ENCODE peak calls at places on chromosomes 2 and 18, in nine cellular contexts. Q is psoas muscle, D is keratinocyte, R is brain microvascular endothelial cell, S is left ventricle myocardium inferior, X is fibroblast of lung, A is esophagus squamous epithelium, Z is HCT116, O is hepatocyte. E is an unnamed sample.

GRCh38 chr18:59704146-59704545 is 6.9 kb upstream of the CCBE1 start:
- DNase-seq in R (no peak), A (no peak), D (no peak), X (no peak), O (no peak), Q (no peak), Z (no peak), S (no peak), E (no peak)

GRCh38 chr18:23498062-23498582 is 5.2 kb upstream of the RMC1 start:
- DNase-seq in A (no peak), D (no peak), X (no peak), Z (no peak), R (no peak), O (no peak), Q (no peak), S (no peak), E (no peak)

GRCh38 chr18:46333371-46334199 is 229.4 kb downstream of the HAUS1 start:
- DNase-seq in R (no peak), D (no peak), X (peak; percentile 29), S (peak; percentile 45), Q (peak; percentile 60), Z (peak; percentile 22), O (peak; percentile 37), A (no peak), E (no peak)

GRCh38 chr2:229520582-229521221 is 193.7 kb downstream of the DNER start:
- DNase-seq in R (no peak), Q (peak; percentile 58), Z (no peak), O (no peak), A (no peak), S (peak; percentile 37), D (no peak), X (no peak), E (no peak)

GRCh38 chr2:31987454-31987853 is 23.4 kb downstream of the MEMO1 start:
- DNase-seq in O (no peak), Z (no peak), R (peak; percentile 81), S (no peak), D (no peak), X (peak; percentile 69), A (no peak), Q (peak; percentile 72), E (no peak)

GRCh38 chr18:37253424-37254255 is 312.0 kb downstream of the CELF4 start:
- DNase-seq in D (no peak), Z (no peak), S (no peak), A (no peak), X (no peak), R (no peak), O (peak; percentile 89), Q (no peak), E (no peak)

GRCh38 chr2:202339052-202339870 is 36.9 kb upstream of the BMPR2 start:
- DNase-seq in R (peak; percentile 59), D (no peak), Q (no peak), A (no peak), S (no peak), Z (no peak), X (peak; percentile 45), O (peak; percentile 13), E (no peak)

GRCh38 chr2:101776172-101777043 is 78.9 kb downstream of the MAP4K4 start:
- DNase-seq in S (no peak), O (peak; percentile 52), D (no peak), Q (no peak), A (no peak), Z (no peak), R (peak; percentile 35), X (no peak), E (no peak)

GRCh38 chr2:170449034-170449433 is 266.1 kb upstream of the SP5 start:
- DNase-seq in X (no peak), S (no peak), Z (no peak), Q (no peak), D (no peak), O (no peak), R (no peak), A (no peak), E (no peak)

GRCh38 chr2:206457188-206457634 is 13.9 kb downstream of the ADAM23 start:
- DNase-seq in Q (no peak), O (no peak), Z (no peak), S (no peak), A (no peak), X (peak; percentile 45), R (no peak), D (no peak), E (no peak)

GRCh38 chr2:39050109-39050508 is 70.7 kb downstream of the SOS1 start:
- DNase-seq in Q (no peak), R (no peak), A (no peak), S (no peak), O (no peak), Z (no peak), X (peak; percentile 53), D (no peak), E (no peak)

GRCh38 chr2:61792355-61792754 is 61.5 kb downstream of the FAM161A start:
- DNase-seq in R (no peak), O (no peak), D (no peak), A (no peak), S (no peak), X (no peak), Z (no peak), Q (no peak), E (no peak)

GRCh38 chr2:23532311-23533013 is 147.5 kb downstream of the KLHL29 start:
- DNase-seq in A (no peak), S (no peak), D (no peak), Z (no peak), X (no peak), O (peak; percentile 47), R (no peak), Q (no peak), E (no peak)

GRCh38 chr2:174597347-174598047 is at the start of gene WIPF1:
- DNase-seq in O (no peak), Q (no peak), R (peak; percentile 69), X (peak; percentile 86), Z (no peak), S (no peak), A (peak; percentile 6), D (no peak), E (peak; percentile 67)

GRCh38 chr18:1017679-1018078 is 113.0 kb downstream of the ADCYAP1 start:
- DNase-seq in O (no peak), Z (no peak), R (no peak), D (no peak), X (no peak), Q (no peak), A (no peak), S (no peak), E (no peak)

GRCh38 chr2:17059452-17059851 is 393.8 kb upstream of the CYRIA start:
- DNase-seq in Z (no peak), Q (no peak), D (no peak), O (no peak), X (peak; percentile 8), S (no peak), A (no peak), R (no peak), E (no peak)

GRCh38 chr2:47501374-47502200 is 98.6 kb downstream of the MSH2 start:
- DNase-seq in S (no peak), X (peak; percentile 45), Q (no peak), R (peak; percentile 51), Z (no peak), O (no peak), A (no peak), D (no peak), E (no peak)
- H3K4me3 ChIP-seq in S (no peak overlapping the region), X (no peak overlapping the region), Q (no peak overlapping the region), R (no peak overlapping the region), Z (no peak overlapping the region), O (no peak overlapping the region), A (no peak overlapping the region), D (no peak overlapping the region), E (no peak overlapping the region)

DNA sequence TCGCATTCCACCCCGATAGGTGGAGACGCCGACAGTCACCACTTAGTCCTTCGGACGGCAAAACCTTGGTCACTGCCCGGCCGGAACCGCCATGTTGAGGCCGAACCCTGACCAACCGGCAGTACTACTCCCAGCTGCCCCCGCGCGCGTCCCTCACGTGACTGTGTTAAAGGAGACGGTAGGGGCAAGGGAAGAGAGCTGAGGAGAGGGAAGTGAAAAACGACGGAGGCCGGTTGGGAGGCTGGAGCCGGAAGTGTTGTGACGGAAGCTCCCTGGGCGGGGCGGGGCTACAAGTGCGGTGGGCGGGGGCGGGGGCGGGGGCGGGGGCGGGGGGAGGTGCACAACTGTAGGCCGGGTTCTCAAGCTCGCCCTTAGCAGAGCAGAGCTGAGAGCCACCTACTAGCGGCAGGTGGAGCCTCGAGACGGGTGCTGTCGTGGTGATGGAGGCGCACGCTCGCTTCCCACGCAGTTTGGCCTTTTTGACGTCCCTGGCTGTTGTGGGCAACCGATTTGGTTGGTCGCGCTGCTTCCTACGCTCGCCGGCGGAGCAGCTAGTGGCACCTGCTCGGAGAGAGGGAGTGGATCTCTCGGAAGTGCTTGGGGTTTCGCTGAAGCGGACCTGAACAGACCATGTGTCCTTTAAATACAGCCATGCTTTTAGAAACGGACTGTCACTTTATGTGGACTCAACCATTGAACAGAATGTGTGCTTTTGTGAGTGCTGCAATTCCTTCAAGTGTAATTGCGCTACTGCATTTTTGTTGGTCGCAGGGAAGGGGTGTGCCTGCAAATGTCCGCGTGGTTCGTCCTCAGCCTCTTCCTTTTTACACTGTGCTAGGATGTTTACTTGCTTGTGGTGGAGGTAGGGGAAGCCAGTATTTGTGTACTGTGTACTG is at the start of gene TRAPPC8:
- DNase-seq in A (peak; percentile 97), R (peak; percentile 98), X (peak; percentile 99), Q (peak; percentile 99), O (peak; percentile 99), D (peak; percentile 76), S (peak; percentile 98), Z (peak; percentile 96), E (peak; percentile 99)
- TF ChIP-seq CTCF in A (peak; percentile 6), R (no peak), X (no peak), Q (no peak), O (peak; percentile 18), D (no peak), S (no peak), Z (no peak), E (no peak)

DNA sequence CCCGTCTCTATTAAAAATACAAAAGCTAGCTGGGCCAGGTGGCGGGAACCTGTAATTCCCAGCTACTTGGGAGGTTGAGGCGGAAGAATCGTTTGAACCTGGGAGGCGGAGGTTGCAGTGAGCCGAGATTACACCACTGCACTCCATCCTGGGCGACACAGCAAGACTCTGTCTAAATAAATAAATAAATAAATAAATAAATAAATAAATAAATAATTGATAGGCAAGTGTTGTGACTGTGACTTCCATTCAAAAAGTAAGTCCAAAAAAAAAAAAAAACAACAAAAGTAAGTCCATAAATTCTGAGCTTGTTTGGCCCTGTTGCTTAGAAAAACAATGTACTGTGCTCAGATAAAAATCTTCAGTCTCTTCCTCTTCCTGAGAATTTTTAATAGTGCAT is 2.2 kb downstream of the STON1 start:
- DNase-seq in Q (no peak), X (no peak), O (no peak), R (no peak), S (no peak), D (no peak), Z (no peak), A (no peak), E (no peak)
- H3K4me3 ChIP-seq in Q (no peak overlapping the region), X (no peak overlapping the region), O (no peak overlapping the region), R (no peak overlapping the region), S (peak overlapping the region; percentile 94), D (no peak overlapping the region), Z (no peak overlapping the region), A (peak overlapping the region; percentile 79), E (no peak overlapping the region)

GRCh38 chr2:158045362-158045761 is 56.3 kb upstream of the UPP2 start:
- DNase-seq in D (no peak), S (no peak), X (no peak), Z (peak; percentile 15), Q (no peak), O (peak; percentile 21), R (no peak), A (no peak), E (peak; percentile 42)
- TF ChIP-seq CTCF in D (peak; percentile 23), S (no peak), X (no peak), Z (peak; percentile 58), Q (no peak), O (peak; percentile 34), R (peak; percentile 9), A (no peak), E (peak; percentile 23)

GRCh38 chr18:9140381-9140780 is 3.8 kb downstream of the ANKRD12 start:
- DNase-seq in X (no peak), O (no peak), A (no peak), Q (no peak), S (no peak), R (no peak), Z (no peak), D (no peak), E (no peak)
- H3K4me3 ChIP-seq in X (no peak overlapping the region), O (no peak overlapping the region), A (peak overlapping the region; percentile 80), Q (peak overlapping the region; percentile 88), S (peak overlapping the region; percentile 86), R (no peak overlapping the region), Z (no peak overlapping the region), D (peak overlapping the region; percentile 75), E (no peak overlapping the region)

E was measured in mucosa of descending colon.